ENCODE peak calls at places on chromosomes 7 and 10, in ten cellular contexts. D, W, S, X, U, Z, K, M, L and N are unnamed samples.

GRCh38 chr10:132522521-132523411 is 14.8 kb upstream of the INPP5A start:
- DNase-seq in K (no peak), U (no peak), D (no peak), W (no peak), L (peak; percentile 25), X (no peak), Z (no peak), S (peak; percentile 48), M (no peak), N (no peak)

GRCh38 chr10:43205681-43206390 is 61.0 kb downstream of the RASGEF1A start:
- DNase-seq in W (no peak), K (no peak), D (no peak), U (no peak), Z (no peak), L (peak; percentile 22), M (peak; percentile 63), S (peak; percentile 49), X (no peak), N (no peak)

GRCh38 chr10:84613336-84614021 is 285.1 kb downstream of the CCSER2 start:
- DNase-seq in X (peak; percentile 85), S (no peak), W (peak; percentile 78), Z (no peak), L (no peak), U (peak; percentile 30), D (peak; percentile 68), M (no peak), K (no peak), N (no peak)

GRCh38 chr7:30521532-30521931 is 16.9 kb upstream of the GGCT start:
- DNase-seq in K (no peak), W (no peak), X (no peak), L (no peak), D (no peak), M (peak; percentile 80), S (no peak), U (no peak), Z (no peak), N (no peak)

GRCh38 chr7:70752794-70753241 is 379.1 kb upstream of the GALNT17 start:
- DNase-seq in S (no peak), L (no peak), Z (no peak), W (no peak), M (no peak), K (no peak), X (no peak), D (no peak), U (no peak), N (no peak)

GRCh38 chr7:150963707-150964559 is 14.2 kb downstream of the KCNH2 start:
- DNase-seq in X (no peak), K (no peak), W (no peak), U (no peak), L (no peak), D (no peak), M (peak; percentile 57), Z (no peak), S (no peak), N (no peak)

GRCh38 chr10:73991203-73991602 is 6.7 kb upstream of the VCL start:
- DNase-seq in Z (no peak), L (no peak), D (no peak), X (no peak), W (no peak), K (no peak), S (no peak), M (no peak), U (no peak), N (no peak)

GRCh38 chr7:51314726-51315125 is 1.9 kb downstream of the COBL start:
- DNase-seq in K (no peak), Z (no peak), W (no peak), D (no peak), S (no peak), X (no peak), L (no peak), U (peak; percentile 40), M (no peak), N (peak; percentile 33)

GRCh38 chr10:87841215-87841614 is 22.1 kb downstream of the KLLN start:
- DNase-seq in W (no peak), M (no peak), U (no peak), S (no peak), D (no peak), X (no peak), L (no peak), K (no peak), Z (no peak), N (no peak)

GRCh38 chr7:13449460-13449859 is 540.0 kb downstream of the ETV1 start:
- DNase-seq in W (no peak), U (no peak), Z (no peak), K (no peak), L (no peak), S (no peak), X (no peak), M (no peak), D (no peak), N (no peak)

GRCh38 chr7:114082934-114083647 is 164.3 kb upstream of the PPP1R3A start:
- DNase-seq in U (peak; percentile 3), Z (no peak), M (peak; percentile 70), X (no peak), D (no peak), W (peak; percentile 59), K (no peak), L (peak; percentile 29), S (no peak), N (no peak)

GRCh38 chr10:4067552-4068254 is 282.7 kb upstream of the KLF6 start:
- DNase-seq in X (no peak), L (no peak), S (no peak), D (no peak), Z (no peak), W (no peak), K (peak; percentile 9), M (no peak), U (no peak), N (peak; percentile 36)

GRCh38 chr7:135248546-135248945 is 14.9 kb downstream of the STRA8 start:
- DNase-seq in Z (no peak), W (no peak), X (no peak), M (no peak), L (no peak), S (no peak), D (no peak), K (no peak), U (no peak), N (no peak)

GRCh38 chr7:30656611-30657010 is 25.6 kb downstream of the CRHR2 start:
- DNase-seq in D (peak; percentile 9), L (no peak), U (no peak), Z (no peak), M (no peak), K (no peak), S (peak; percentile 23), W (no peak), X (no peak), N (no peak)

GRCh38 chr10:103859161-103860141 is 4.1 kb upstream of the SH3PXD2A start:
- DNase-seq in M (no peak), K (peak; percentile 74), D (peak; percentile 55), L (peak; percentile 53), X (peak; percentile 21), Z (peak; percentile 77), S (no peak), W (no peak), U (peak; percentile 81), N (peak; percentile 67)

GRCh38 chr7:149733554-149734513 is 39.6 kb downstream of the ZNF467 start:
- DNase-seq in Z (no peak), K (no peak), M (no peak), S (no peak), W (no peak), D (no peak), X (no peak), U (no peak), L (no peak), N (no peak)

GRCh38 chr7:140349172-140349771 is 49.1 kb downstream of the SLC37A3 start:
- DNase-seq in M (no peak), D (no peak), W (no peak), X (no peak), U (peak; percentile 38), Z (no peak), L (no peak), K (no peak), S (no peak), N (no peak)

GRCh38 chr10:101879456-101880189 is 36.0 kb upstream of the KCNIP2 start:
- DNase-seq in D (no peak), W (no peak), U (peak; percentile 37), K (no peak), L (no peak), S (no peak), X (no peak), M (no peak), Z (peak; percentile 11), N (no peak)

GRCh38 chr10:99966306-99966705 is 43.4 kb downstream of the DNMBP start:
- DNase-seq in U (no peak), L (no peak), W (no peak), M (no peak), K (no peak), X (no peak), S (peak; percentile 75), Z (no peak), D (no peak), N (no peak)

GRCh38 chr7:99036531-99037175 is 107.3 kb downstream of the SMURF1 start:
- DNase-seq in K (no peak), X (no peak), Z (peak; percentile 41), W (no peak), U (peak; percentile 62), M (no peak), L (no peak), S (no peak), D (peak; percentile 9), N (no peak)

GRCh38 chr7:28627263-28627653 is 214.9 kb downstream of the CREB5 start:
- DNase-seq in X (no peak), L (no peak), Z (no peak), U (no peak), S (no peak), W (no peak), D (no peak), K (no peak), M (no peak), N (no peak)